ENCODE peak calls at places on chromosomes 4 and X, in four cellular contexts. One of them, this sample, is unnamed.

GRCh38 chrX:14235004-14235403 is 205.3 kb upstream of the GEMIN8 start:
- DNase-seq in K562: no peak
- DNase-seq in GM12878: no peak
- DNase-seq in H1: no peak
- DNase-seq in this sample: no peak

GRCh38 chr4:7434766-7435150 is at the start of gene PSAPL1:
- DNase-seq in K562: peak; percentile 51
- DNase-seq in H1: no peak
- DNase-seq in GM12878: no peak
- DNase-seq in this sample: peak; percentile 52

GRCh38 chrX:106862972-106863688 is 40.0 kb downstream of the RIPPLY1 start:
- DNase-seq in K562: no peak
- DNase-seq in GM12878: no peak
- DNase-seq in H1: peak; percentile 15
- DNase-seq in this sample: peak; percentile 24

GRCh38 chr4:65798498-65799127 is 128.3 kb upstream of the EPHA5 start:
- DNase-seq in GM12878: no peak
- DNase-seq in H1: no peak
- DNase-seq in K562: no peak
- DNase-seq in this sample: no peak

GRCh38 chrX:20221902-20222301 is 44.8 kb downstream of the RPS6KA3 start:
- DNase-seq in GM12878: no peak
- DNase-seq in H1: no peak
- DNase-seq in K562: peak; percentile 6
- DNase-seq in this sample: no peak

GRCh38 chrX:68995780-68996551 is 167.1 kb downstream of the EFNB1 start:
- DNase-seq in H1: no peak
- DNase-seq in K562: no peak
- DNase-seq in GM12878: no peak
- DNase-seq in this sample: no peak

GRCh38 chr4:67201334-67201733 is 344.0 kb downstream of the CENPC start:
- DNase-seq in K562: no peak
- DNase-seq in H1: no peak
- DNase-seq in GM12878: no peak
- DNase-seq in this sample: no peak

GRCh38 chr4:40190880-40191815 is 5.7 kb upstream of the RHOH start:
- DNase-seq in GM12878: no peak
- DNase-seq in H1: no peak
- DNase-seq in K562: no peak
- DNase-seq in this sample: no peak

GRCh38 chrX:9882669-9883446 is 84.3 kb upstream of the CLDN34 start:
- DNase-seq in H1: no peak
- DNase-seq in GM12878: no peak
- DNase-seq in K562: no peak
- DNase-seq in this sample: no peak

GRCh38 chr4:122855491-122855890 is 28.9 kb downstream of the FGF2 start:
- DNase-seq in K562: no peak
- DNase-seq in GM12878: no peak
- DNase-seq in H1: no peak
- DNase-seq in this sample: no peak

GRCh38 chrX:140918398-140919043 is 83.9 kb upstream of the SPANXB1 start:
- DNase-seq in H1: peak; percentile 34
- DNase-seq in GM12878: peak; percentile 7
- DNase-seq in K562: peak; percentile 33
- DNase-seq in this sample: peak; percentile 36

GRCh38 chr4:7524064-7524682 is 89.4 kb upstream of the PSAPL1 start:
- DNase-seq in GM12878: no peak
- DNase-seq in K562: no peak
- DNase-seq in H1: no peak
- DNase-seq in this sample: no peak

GRCh38 chrX:140765043-140765784 is 55.7 kb downstream of the LINC00632 start:
- DNase-seq in K562: no peak
- DNase-seq in GM12878: no peak
- DNase-seq in H1: no peak
- DNase-seq in this sample: no peak

GRCh38 chrX:85037114-85037513 is 33.4 kb downstream of the APOOL start:
- DNase-seq in K562: no peak
- DNase-seq in H1: no peak
- DNase-seq in GM12878: no peak
- DNase-seq in this sample: no peak

GRCh38 chr4:40240040-40240653 is 43.3 kb downstream of the RHOH start:
- DNase-seq in H1: no peak
- DNase-seq in GM12878: no peak
- DNase-seq in K562: no peak
- DNase-seq in this sample: no peak

GRCh38 chrX:82589410-82589809 is 918.7 kb upstream of the POU3F4 start:
- DNase-seq in K562: no peak
- DNase-seq in H1: no peak
- DNase-seq in GM12878: no peak
- DNase-seq in this sample: no peak

GRCh38 chr4:102826890-102827673 is at the start of gene UBE2D3:
- DNase-seq in K562: peak; percentile 73
- DNase-seq in GM12878: peak; percentile 45
- DNase-seq in H1: peak; percentile 71
- DNase-seq in this sample: peak; percentile 78

GRCh38 chr4:4480205-4480604 is 61.6 kb downstream of the STX18 start:
- DNase-seq in H1: no peak
- DNase-seq in GM12878: no peak
- DNase-seq in K562: no peak
- DNase-seq in this sample: no peak

GRCh38 chrX:6644411-6644810 is 109.5 kb upstream of the VCX3A start:
- DNase-seq in H1: no peak
- DNase-seq in K562: peak; percentile 8
- DNase-seq in GM12878: no peak
- DNase-seq in this sample: peak; percentile 1

GRCh38 chr4:116500225-116500624 is 585.2 kb downstream of the TRAM1L1 start:
- DNase-seq in K562: no peak
- DNase-seq in H1: no peak
- DNase-seq in GM12878: no peak
- DNase-seq in this sample: no peak

GRCh38 chr4:38911257-38911656 is 43.7 kb downstream of the FAM114A1 start:
- DNase-seq in K562: no peak
- DNase-seq in GM12878: no peak
- DNase-seq in H1: no peak
- DNase-seq in this sample: no peak

GRCh38 chrX:37755073-37755472 is 24.8 kb upstream of the CYBB start:
- DNase-seq in GM12878: peak; percentile 67
- DNase-seq in H1: no peak
- DNase-seq in K562: no peak
- DNase-seq in this sample: no peak

GRCh38 chr4:64584981-64585557 is 175.8 kb upstream of the TECRL start:
- DNase-seq in GM12878: no peak
- DNase-seq in K562: peak; percentile 47
- DNase-seq in H1: no peak
- DNase-seq in this sample: peak; percentile 10

GRCh38 chrX:63350551-63350950 is 581 bp downstream of the SPIN4 start:
- DNase-seq in H1: no peak
- DNase-seq in GM12878: peak; percentile 5
- DNase-seq in K562: peak; percentile 6
- DNase-seq in this sample: peak; percentile 9

GRCh38 chrX:138294951-138295350 is 416.6 kb downstream of the FGF13 start:
- DNase-seq in GM12878: no peak
- DNase-seq in K562: no peak
- DNase-seq in H1: no peak
- DNase-seq in this sample: no peak

DNA sequence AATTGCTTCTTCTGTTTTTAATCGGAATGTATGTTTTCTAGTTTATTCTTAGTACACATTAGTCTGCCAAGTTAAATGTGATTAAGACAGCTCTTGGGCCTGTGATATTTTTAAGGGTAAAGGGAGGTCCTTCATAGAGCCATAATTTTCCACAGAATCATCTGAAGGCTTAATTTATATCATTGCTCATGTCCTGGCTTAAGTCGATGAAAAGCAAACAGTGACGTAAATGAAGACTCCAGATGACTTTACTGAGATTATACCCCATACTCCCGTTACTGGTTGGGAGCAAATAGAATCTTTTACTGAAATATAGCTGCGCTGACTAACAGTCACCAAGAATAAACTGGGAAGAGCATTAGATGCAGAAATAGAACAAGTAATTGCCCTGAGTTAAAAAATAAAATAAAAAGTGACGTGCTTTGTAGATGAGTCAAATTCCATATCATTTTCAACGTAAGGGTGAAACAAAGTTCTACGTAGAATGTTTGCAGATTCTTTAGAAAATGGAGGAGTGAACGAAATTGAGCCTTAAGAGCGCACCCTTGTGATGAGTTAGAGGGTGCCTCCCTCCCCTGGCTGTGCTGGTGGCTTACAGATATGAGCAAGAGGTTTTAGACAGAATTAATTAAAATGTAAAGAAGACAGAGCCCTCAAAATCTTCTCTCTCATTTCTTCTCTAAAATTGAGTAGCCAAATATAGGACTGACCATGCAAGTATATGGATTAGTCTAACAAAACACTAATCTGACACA is 30.0 kb upstream of the LGI2 start:
- DNase-seq in K562: peak; percentile 27
- DNase-seq in GM12878: no peak
- DNase-seq in H1: no peak
- DNase-seq in this sample: no peak
- TF ChIP-seq TAF1 in K562: no peak
- TF ChIP-seq TAF1 in GM12878: no peak
- TF ChIP-seq TAF1 in H1: no peak
- TF ChIP-seq TAF1 in this sample: no peak

DNA sequence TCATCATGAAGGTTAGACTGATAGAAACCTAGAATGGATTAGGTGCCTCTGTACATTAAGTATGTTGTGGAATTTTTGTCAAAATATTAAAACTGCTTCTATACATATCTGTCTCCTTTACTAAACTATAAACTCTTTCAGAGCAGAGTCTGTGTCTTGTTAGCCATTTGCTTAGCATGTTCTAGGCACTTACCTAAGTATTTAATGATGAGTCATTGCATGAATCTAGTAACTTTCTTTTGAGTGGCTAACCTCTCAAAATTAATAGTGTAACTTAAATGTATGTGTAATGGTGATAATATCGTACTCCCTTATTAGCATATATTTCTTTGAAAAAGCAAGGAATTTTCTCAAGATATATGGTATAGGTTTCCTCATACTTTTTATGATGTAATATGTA is 57.8 kb downstream of the RAP1GDS1 start:
- DNase-seq in GM12878: no peak
- DNase-seq in K562: no peak
- DNase-seq in H1: no peak
- DNase-seq in this sample: no peak
- TF ChIP-seq NRF1 in GM12878: no peak
- TF ChIP-seq NRF1 in K562: no peak
- TF ChIP-seq NRF1 in H1: no peak
- TF ChIP-seq NRF1 in this sample: no peak

GRCh38 chr4:173761938-173762337 is 231.9 kb upstream of the HAND2 start:
- DNase-seq in H1: no peak
- DNase-seq in GM12878: no peak
- DNase-seq in K562: no peak
- DNase-seq in this sample: no peak

GRCh38 chr4:173763374-173763773 is 233.3 kb upstream of the HAND2 start:
- DNase-seq in K562: no peak
- DNase-seq in H1: no peak
- DNase-seq in GM12878: no peak
- DNase-seq in this sample: no peak

GRCh38 chr4:173767650-173768049 is 237.6 kb upstream of the HAND2 start:
- DNase-seq in H1: no peak
- DNase-seq in GM12878: no peak
- DNase-seq in K562: no peak
- DNase-seq in this sample: no peak

GRCh38 chr4:173766231-173766630 is 236.2 kb upstream of the HAND2 start:
- DNase-seq in H1: no peak
- DNase-seq in K562: no peak
- DNase-seq in GM12878: no peak
- DNase-seq in this sample: peak; percentile 67

DNA sequence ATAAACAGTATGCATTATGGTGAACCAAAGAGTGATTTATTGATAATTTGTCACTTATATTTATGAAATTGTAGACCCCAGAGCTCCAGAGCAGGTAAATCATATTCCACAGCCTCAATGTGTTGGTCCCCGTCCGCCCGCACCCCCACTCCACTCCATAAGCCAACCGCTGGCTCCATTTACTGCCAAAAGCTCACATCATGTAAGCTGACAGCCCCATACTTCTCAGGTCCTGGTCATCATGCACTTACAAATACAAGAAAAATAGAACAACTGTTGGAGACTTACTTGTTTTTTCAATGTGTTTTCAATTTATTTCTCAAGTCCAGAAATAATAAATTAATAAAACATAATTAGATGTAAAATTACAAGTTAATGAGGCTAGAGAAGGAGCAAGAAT is 235.7 kb upstream of the HAND2 start:
- DNase-seq in GM12878: no peak
- DNase-seq in K562: no peak
- DNase-seq in H1: no peak
- DNase-seq in this sample: peak; percentile 31
- TF ChIP-seq RAD21 in GM12878: no peak
- TF ChIP-seq RAD21 in K562: no peak
- TF ChIP-seq RAD21 in H1: no peak
- TF ChIP-seq RAD21 in this sample: no peak

GRCh38 chr4:55398461-55398860 is 2.7 kb downstream of the TMEM165 start:
- DNase-seq in H1: no peak
- DNase-seq in K562: no peak
- DNase-seq in GM12878: no peak
- DNase-seq in this sample: no peak

GRCh38 chr4:55397521-55398321 is 2.0 kb downstream of the TMEM165 start:
- DNase-seq in H1: no peak
- DNase-seq in K562: no peak
- DNase-seq in GM12878: no peak
- DNase-seq in this sample: no peak

GRCh38 chr4:55397024-55397520 is 1.3 kb downstream of the TMEM165 start:
- DNase-seq in GM12878: no peak
- DNase-seq in H1: no peak
- DNase-seq in K562: no peak
- DNase-seq in this sample: peak; percentile 57

GRCh38 chr4:55398966-55399365 is 3.2 kb downstream of the TMEM165 start:
- DNase-seq in GM12878: no peak
- DNase-seq in H1: no peak
- DNase-seq in K562: no peak
- DNase-seq in this sample: peak; percentile 30

DNA sequence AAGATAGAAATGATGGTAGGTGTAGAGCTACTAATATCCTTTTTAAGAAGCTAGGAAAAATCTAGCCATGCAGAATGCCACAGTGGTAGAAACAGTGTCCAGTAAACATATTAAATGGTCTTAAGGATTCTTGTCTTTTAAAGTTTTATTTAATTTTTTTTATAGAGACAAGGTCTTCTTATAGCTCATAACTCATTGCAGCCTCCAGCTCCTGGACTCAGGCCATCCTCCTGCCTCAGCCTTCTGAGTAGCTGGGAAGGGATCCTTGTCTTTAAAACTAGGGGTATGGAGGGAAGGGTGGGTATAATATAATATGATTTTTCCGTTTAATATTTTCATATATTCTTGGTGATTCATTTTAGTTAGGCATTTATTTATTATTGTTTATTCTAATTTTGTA is 3.8 kb downstream of the TMEM165 start:
- DNase-seq in GM12878: no peak
- DNase-seq in H1: no peak
- DNase-seq in K562: no peak
- DNase-seq in this sample: no peak
- TF ChIP-seq TAF1 in GM12878: no peak
- TF ChIP-seq TAF1 in H1: no peak
- TF ChIP-seq TAF1 in K562: no peak
- TF ChIP-seq TAF1 in this sample: no peak

This sample was measured in SK-N-SH.